ENCODE peak calls at places on chromosome 4, in five cellular contexts. One of them, this sample, is unnamed.
A peak's percentile ranks its signal among the peaks of the same experiment; 100 is the strongest.

GRCh38 chr4:153488006-153488718 is 22.0 kb downstream of the TMEM131L start:
- DNase-seq in heart left ventricle: peak; percentile 36
- DNase-seq in ascending aorta: no peak
- DNase-seq in RWPE2: no peak
- DNase-seq in fibroblast of pulmonary artery: no peak
- DNase-seq in this sample: no peak

GRCh38 chr4:53136954-53137353 is 228.9 kb downstream of the SCFD2 start:
- DNase-seq in heart left ventricle: no peak
- DNase-seq in ascending aorta: no peak
- DNase-seq in RWPE2: no peak
- DNase-seq in fibroblast of pulmonary artery: no peak
- DNase-seq in this sample: no peak

GRCh38 chr4:106414366-106414765 is 45.8 kb upstream of the GIMD1 start:
- DNase-seq in heart left ventricle: no peak
- DNase-seq in ascending aorta: no peak
- DNase-seq in RWPE2: no peak
- DNase-seq in fibroblast of pulmonary artery: no peak
- DNase-seq in this sample: no peak

GRCh38 chr4:2397596-2398379 is 20.7 kb downstream of the ZFYVE28 start:
- DNase-seq in heart left ventricle: no peak
- DNase-seq in ascending aorta: no peak
- DNase-seq in RWPE2: peak; percentile 31
- DNase-seq in fibroblast of pulmonary artery: no peak
- DNase-seq in this sample: no peak

GRCh38 chr4:151276787-151277557 is at the start of gene PRSS48:
- DNase-seq in heart left ventricle: peak; percentile 56
- DNase-seq in ascending aorta: peak; percentile 65
- DNase-seq in RWPE2: no peak
- DNase-seq in fibroblast of pulmonary artery: peak; percentile 66
- DNase-seq in this sample: no peak

GRCh38 chr4:32112891-32113290 is 1392.7 kb downstream of the PCDH7 start:
- DNase-seq in heart left ventricle: no peak
- DNase-seq in ascending aorta: no peak
- DNase-seq in RWPE2: no peak
- DNase-seq in fibroblast of pulmonary artery: no peak
- DNase-seq in this sample: no peak

GRCh38 chr4:7251321-7251720 is 59.0 kb downstream of the SORCS2 start:
- DNase-seq in heart left ventricle: no peak
- DNase-seq in ascending aorta: no peak
- DNase-seq in RWPE2: no peak
- DNase-seq in fibroblast of pulmonary artery: no peak
- DNase-seq in this sample: no peak

GRCh38 chr4:832536-832935 is 6.6 kb upstream of the CPLX1 start:
- DNase-seq in heart left ventricle: no peak
- DNase-seq in ascending aorta: no peak
- DNase-seq in RWPE2: peak; percentile 52
- DNase-seq in fibroblast of pulmonary artery: no peak
- DNase-seq in this sample: no peak

GRCh38 chr4:133483600-133484246 is 334.6 kb downstream of the PCDH10 start:
- DNase-seq in heart left ventricle: no peak
- DNase-seq in ascending aorta: no peak
- DNase-seq in RWPE2: no peak
- DNase-seq in fibroblast of pulmonary artery: peak; percentile 70
- DNase-seq in this sample: no peak

GRCh38 chr4:77493829-77494551 is 111.6 kb upstream of the CXCL13 start:
- DNase-seq in heart left ventricle: no peak
- DNase-seq in ascending aorta: no peak
- DNase-seq in RWPE2: no peak
- DNase-seq in fibroblast of pulmonary artery: no peak
- DNase-seq in this sample: no peak

GRCh38 chr4:114193625-114194399 is 214.4 kb upstream of the ARSJ start:
- DNase-seq in heart left ventricle: no peak
- DNase-seq in ascending aorta: no peak
- DNase-seq in RWPE2: no peak
- DNase-seq in fibroblast of pulmonary artery: peak; percentile 1
- DNase-seq in this sample: no peak

GRCh38 chr4:69764311-69764710 is 3.9 kb upstream of the SULT1B1 start:
- DNase-seq in heart left ventricle: no peak
- DNase-seq in ascending aorta: no peak
- DNase-seq in RWPE2: no peak
- DNase-seq in fibroblast of pulmonary artery: peak; percentile 52
- DNase-seq in this sample: no peak

GRCh38 chr4:27016551-27016950 is 155.9 kb downstream of the STIM2 start:
- DNase-seq in heart left ventricle: no peak
- DNase-seq in ascending aorta: no peak
- DNase-seq in RWPE2: no peak
- DNase-seq in fibroblast of pulmonary artery: no peak
- DNase-seq in this sample: no peak

GRCh38 chr4:112058433-112058832 is 86.8 kb upstream of the FAM241A start:
- DNase-seq in heart left ventricle: no peak
- DNase-seq in ascending aorta: no peak
- DNase-seq in RWPE2: no peak
- DNase-seq in fibroblast of pulmonary artery: no peak
- DNase-seq in this sample: no peak

GRCh38 chr4:182320580-182320979 is 77.4 kb downstream of the TENM3 start:
- DNase-seq in heart left ventricle: no peak
- DNase-seq in ascending aorta: no peak
- DNase-seq in RWPE2: no peak
- DNase-seq in fibroblast of pulmonary artery: no peak
- DNase-seq in this sample: no peak

GRCh38 chr4:75545526-75545925 is 10.3 kb upstream of the ODAPH start:
- DNase-seq in heart left ventricle: no peak
- DNase-seq in ascending aorta: no peak
- DNase-seq in RWPE2: no peak
- DNase-seq in fibroblast of pulmonary artery: no peak
- DNase-seq in this sample: peak; percentile 36

GRCh38 chr4:4480685-4481393 is 61.0 kb downstream of the STX18 start:
- DNase-seq in heart left ventricle: no peak
- DNase-seq in ascending aorta: no peak
- DNase-seq in RWPE2: no peak
- DNase-seq in fibroblast of pulmonary artery: peak; percentile 38
- DNase-seq in this sample: no peak

GRCh38 chr4:122894802-122895201 is 27.6 kb downstream of the NUDT6 start:
- DNase-seq in heart left ventricle: no peak
- DNase-seq in ascending aorta: no peak
- DNase-seq in RWPE2: no peak
- DNase-seq in fibroblast of pulmonary artery: no peak
- DNase-seq in this sample: no peak
- TF ChIP-seq CTCF in heart left ventricle: no peak
- TF ChIP-seq CTCF in ascending aorta: no peak
- TF ChIP-seq CTCF in RWPE2: no peak
- TF ChIP-seq CTCF in fibroblast of pulmonary artery: no peak
- TF ChIP-seq CTCF in this sample: no peak

GRCh38 chr4:168514249-168514852 is 17.5 kb downstream of the PALLD start:
- DNase-seq in heart left ventricle: no peak
- DNase-seq in ascending aorta: no peak
- DNase-seq in RWPE2: no peak
- DNase-seq in fibroblast of pulmonary artery: peak; percentile 65
- DNase-seq in this sample: no peak
- H3K4me3 ChIP-seq in heart left ventricle: no peak overlapping the region
- H3K4me3 ChIP-seq in ascending aorta: no peak overlapping the region
- H3K4me3 ChIP-seq in RWPE2: no peak overlapping the region
- H3K4me3 ChIP-seq in fibroblast of pulmonary artery: no peak overlapping the region
- H3K4me3 ChIP-seq in this sample: no peak overlapping the region

DNA sequence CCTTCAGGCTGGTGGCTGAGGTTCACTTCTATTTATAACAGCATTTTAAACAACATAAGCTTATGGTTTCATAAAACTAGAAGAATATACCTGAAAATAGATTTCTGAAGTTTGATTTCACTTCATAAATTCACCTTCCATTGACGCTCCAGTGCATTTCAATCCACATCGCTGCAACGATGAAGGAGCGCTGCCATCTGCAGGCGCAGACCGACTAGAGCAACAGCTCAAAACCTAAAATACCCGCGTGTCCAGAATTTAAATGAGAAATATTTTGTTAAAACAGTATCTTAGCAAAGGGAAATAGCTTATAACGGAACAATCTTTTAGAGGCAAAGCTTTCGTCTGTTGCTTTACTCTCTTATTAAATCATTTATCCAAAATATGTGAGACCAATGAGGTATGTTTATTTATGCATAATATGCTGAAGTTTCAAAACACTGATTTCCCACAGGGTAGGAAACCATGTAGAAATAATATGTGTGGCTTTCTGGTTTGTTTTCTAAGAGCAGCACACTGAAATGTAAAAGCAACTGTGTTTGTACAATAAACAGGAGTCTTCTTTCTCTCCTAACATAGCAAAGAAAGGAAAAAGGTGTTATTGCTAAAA is 816.4 kb upstream of the FRG1 start:
- DNase-seq in heart left ventricle: no peak
- DNase-seq in ascending aorta: no peak
- DNase-seq in RWPE2: no peak
- DNase-seq in fibroblast of pulmonary artery: peak; percentile 28
- DNase-seq in this sample: no peak
- TF ChIP-seq CTCF in heart left ventricle: peak; percentile 67
- TF ChIP-seq CTCF in ascending aorta: peak; percentile 54
- TF ChIP-seq CTCF in RWPE2: peak; percentile 86
- TF ChIP-seq CTCF in fibroblast of pulmonary artery: peak; percentile 42
- TF ChIP-seq CTCF in this sample: peak; percentile 73

DNA sequence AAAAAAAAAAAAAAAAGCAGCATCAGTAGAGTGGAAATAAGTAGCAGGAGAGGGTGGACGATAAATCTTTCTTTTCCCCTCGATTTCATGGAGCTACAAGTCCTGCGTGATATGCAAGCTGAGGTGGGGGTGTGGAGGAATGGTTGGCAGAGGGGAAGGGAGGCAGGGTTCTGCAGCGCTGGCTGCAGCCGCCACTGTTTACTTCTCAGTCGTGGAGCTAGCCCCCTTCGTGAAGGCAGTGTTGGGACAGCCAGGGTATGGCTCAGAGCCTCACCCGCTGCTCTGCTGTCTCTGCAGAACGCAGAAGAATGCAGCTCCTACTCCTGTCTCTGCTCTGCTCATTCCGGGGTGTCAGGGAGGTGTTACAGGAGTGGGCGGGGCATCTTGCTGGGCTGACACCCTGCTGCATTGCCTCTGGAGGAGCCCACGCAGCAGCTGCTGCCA is 140.6 kb downstream of the GPM6A start:
- DNase-seq in heart left ventricle: no peak
- DNase-seq in ascending aorta: no peak
- DNase-seq in RWPE2: no peak
- DNase-seq in fibroblast of pulmonary artery: no peak
- DNase-seq in this sample: no peak
- H3K4me3 ChIP-seq in heart left ventricle: no peak overlapping the region
- H3K4me3 ChIP-seq in ascending aorta: no peak overlapping the region
- H3K4me3 ChIP-seq in RWPE2: no peak overlapping the region
- H3K4me3 ChIP-seq in fibroblast of pulmonary artery: no peak overlapping the region
- H3K4me3 ChIP-seq in this sample: no peak overlapping the region

GRCh38 chr4:110850461-110851447 is 227.9 kb upstream of the PITX2 start:
- DNase-seq in heart left ventricle: no peak
- DNase-seq in ascending aorta: no peak
- DNase-seq in RWPE2: no peak
- DNase-seq in fibroblast of pulmonary artery: no peak
- DNase-seq in this sample: no peak
- TF ChIP-seq CTCF in heart left ventricle: no peak
- TF ChIP-seq CTCF in ascending aorta: no peak
- TF ChIP-seq CTCF in RWPE2: no peak
- TF ChIP-seq CTCF in fibroblast of pulmonary artery: no peak
- TF ChIP-seq CTCF in this sample: no peak

DNA sequence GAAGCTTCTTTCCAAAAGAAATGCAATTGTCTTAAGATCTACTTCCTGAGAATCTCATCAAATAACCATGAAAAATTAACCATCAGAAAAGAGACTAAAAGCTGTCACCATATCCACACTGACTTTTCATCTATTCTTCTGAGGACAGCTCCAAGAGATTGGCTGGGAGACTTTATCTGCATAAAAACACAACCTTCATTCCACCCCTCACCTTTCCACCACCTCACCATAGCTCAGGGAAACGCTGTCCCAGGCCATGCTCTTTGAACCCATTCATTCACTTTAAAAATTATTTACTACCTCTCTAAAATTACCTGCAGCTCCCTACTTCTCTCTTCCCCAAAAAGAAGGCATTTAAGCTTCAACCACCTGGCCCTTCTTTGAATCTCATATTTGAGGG is 2.4 kb downstream of the FAM13A start:
- DNase-seq in heart left ventricle: no peak
- DNase-seq in ascending aorta: no peak
- DNase-seq in RWPE2: no peak
- DNase-seq in fibroblast of pulmonary artery: no peak
- DNase-seq in this sample: no peak
- H3K4me3 ChIP-seq in heart left ventricle: no peak overlapping the region
- H3K4me3 ChIP-seq in ascending aorta: no peak overlapping the region
- H3K4me3 ChIP-seq in RWPE2: no peak overlapping the region
- H3K4me3 ChIP-seq in fibroblast of pulmonary artery: no peak overlapping the region
- H3K4me3 ChIP-seq in this sample: no peak overlapping the region

GRCh38 chr4:74529284-74530041 is 84.5 kb downstream of the AREG start:
- DNase-seq in heart left ventricle: no peak
- DNase-seq in ascending aorta: no peak
- DNase-seq in RWPE2: no peak
- DNase-seq in fibroblast of pulmonary artery: peak; percentile 49
- DNase-seq in this sample: no peak

GRCh38 chr4:74534121-74534520 is 89.2 kb downstream of the AREG start:
- DNase-seq in heart left ventricle: no peak
- DNase-seq in ascending aorta: no peak
- DNase-seq in RWPE2: no peak
- DNase-seq in fibroblast of pulmonary artery: no peak
- DNase-seq in this sample: no peak

GRCh38 chr4:74535471-74535870 is 90.5 kb downstream of the AREG start:
- DNase-seq in heart left ventricle: no peak
- DNase-seq in ascending aorta: no peak
- DNase-seq in RWPE2: no peak
- DNase-seq in fibroblast of pulmonary artery: no peak
- DNase-seq in this sample: no peak

GRCh38 chr4:74534936-74535335 is 90.0 kb downstream of the AREG start:
- DNase-seq in heart left ventricle: no peak
- DNase-seq in ascending aorta: no peak
- DNase-seq in RWPE2: no peak
- DNase-seq in fibroblast of pulmonary artery: no peak
- DNase-seq in this sample: no peak

GRCh38 chr4:74531952-74532794 is 87.2 kb downstream of the AREG start:
- DNase-seq in heart left ventricle: no peak
- DNase-seq in ascending aorta: no peak
- DNase-seq in RWPE2: no peak
- DNase-seq in fibroblast of pulmonary artery: peak; percentile 96
- DNase-seq in this sample: peak; percentile 47
- TF ChIP-seq CTCF in heart left ventricle: peak; percentile 64
- TF ChIP-seq CTCF in ascending aorta: peak; percentile 57
- TF ChIP-seq CTCF in RWPE2: peak; percentile 96
- TF ChIP-seq CTCF in fibroblast of pulmonary artery: peak; percentile 82
- TF ChIP-seq CTCF in this sample: peak; percentile 67

DNA sequence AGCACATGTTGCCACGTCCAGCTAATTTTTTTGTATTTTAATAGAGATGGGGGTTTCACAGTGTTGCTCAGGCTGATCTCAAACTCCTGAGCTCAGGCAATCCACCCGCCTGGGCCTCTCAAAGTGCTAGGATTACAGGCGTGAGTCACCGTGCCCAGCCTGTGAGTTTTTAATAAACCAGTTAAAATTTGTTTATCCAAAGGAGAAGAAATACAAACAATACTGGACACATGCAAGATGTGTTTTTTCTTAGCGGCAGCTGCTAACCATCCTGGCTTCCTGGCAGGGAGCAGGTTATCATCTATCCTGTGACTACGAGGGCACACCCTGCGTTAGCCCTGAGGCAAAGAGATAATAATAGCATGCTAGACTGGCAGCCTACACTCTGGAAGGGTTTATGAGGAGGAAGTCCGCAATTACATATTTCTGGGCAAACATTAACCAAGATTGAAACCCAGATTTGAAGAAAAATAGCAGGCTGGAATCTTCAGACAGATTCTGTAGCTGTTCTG is 191.4 kb downstream of the SPRY1 start:
- DNase-seq in heart left ventricle: no peak
- DNase-seq in ascending aorta: peak; percentile 69
- DNase-seq in RWPE2: peak; percentile 62
- DNase-seq in fibroblast of pulmonary artery: peak; percentile 59
- DNase-seq in this sample: peak; percentile 29
- H3K4me3 ChIP-seq in heart left ventricle: no peak overlapping the region
- H3K4me3 ChIP-seq in ascending aorta: no peak overlapping the region
- H3K4me3 ChIP-seq in RWPE2: no peak overlapping the region
- H3K4me3 ChIP-seq in fibroblast of pulmonary artery: no peak overlapping the region
- H3K4me3 ChIP-seq in this sample: no peak overlapping the region

GRCh38 chr4:139655116-139655515 is 10.5 kb upstream of the MGST2 start:
- DNase-seq in heart left ventricle: no peak
- DNase-seq in ascending aorta: no peak
- DNase-seq in RWPE2: no peak
- DNase-seq in fibroblast of pulmonary artery: peak; percentile 82
- DNase-seq in this sample: no peak
- TF ChIP-seq CTCF in heart left ventricle: peak; percentile 49
- TF ChIP-seq CTCF in ascending aorta: peak; percentile 43
- TF ChIP-seq CTCF in RWPE2: peak; percentile 72
- TF ChIP-seq CTCF in fibroblast of pulmonary artery: peak; percentile 62
- TF ChIP-seq CTCF in this sample: peak; percentile 33